ENCODE peak calls at places on chromosomes 16 and 17, in eight cellular contexts. One of them, this sample, is unnamed.

GRCh38 chr17:63222655-63223054 is 223.5 kb downstream of the CYB561 start:
- DNase-seq in DND-41: no peak
- DNase-seq in PC-3: no peak
- DNase-seq in transverse colon: no peak
- DNase-seq in CD14-positive monocyte: no peak
- DNase-seq in nephron progenitor cell: no peak
- DNase-seq in tibial artery: no peak
- DNase-seq in heart left ventricle: no peak
- DNase-seq in this sample: no peak

GRCh38 chr17:76243826-76244679 is 3.8 kb upstream of the RNF157 start:
- DNase-seq in heart left ventricle: no peak
- DNase-seq in tibial artery: peak
- DNase-seq in CD14-positive monocyte: no peak
- DNase-seq in PC-3: no peak
- DNase-seq in nephron progenitor cell: no peak
- DNase-seq in DND-41: peak
- DNase-seq in transverse colon: no peak
- DNase-seq in this sample: no peak

GRCh38 chr16:27424772-27425498 is 23.0 kb downstream of the IL21R start:
- DNase-seq in tibial artery: peak
- DNase-seq in transverse colon: no peak
- DNase-seq in heart left ventricle: peak
- DNase-seq in nephron progenitor cell: no peak
- DNase-seq in CD14-positive monocyte: peak
- DNase-seq in PC-3: no peak
- DNase-seq in DND-41: no peak
- DNase-seq in this sample: no peak

GRCh38 chr16:82878466-82878865 is 251.7 kb downstream of the CDH13 start:
- DNase-seq in heart left ventricle: no peak
- DNase-seq in PC-3: no peak
- DNase-seq in CD14-positive monocyte: no peak
- DNase-seq in DND-41: no peak
- DNase-seq in transverse colon: no peak
- DNase-seq in nephron progenitor cell: no peak
- DNase-seq in tibial artery: no peak
- DNase-seq in this sample: no peak

GRCh38 chr17:64777413-64778101 is 115.5 kb upstream of the SMURF2 start:
- DNase-seq in DND-41: no peak
- DNase-seq in nephron progenitor cell: no peak
- DNase-seq in CD14-positive monocyte: no peak
- DNase-seq in transverse colon: peak
- DNase-seq in PC-3: no peak
- DNase-seq in tibial artery: peak
- DNase-seq in heart left ventricle: peak
- DNase-seq in this sample: no peak

GRCh38 chr17:63984651-63985386 is 12.1 kb upstream of the SCN4A start:
- DNase-seq in PC-3: peak
- DNase-seq in nephron progenitor cell: no peak
- DNase-seq in CD14-positive monocyte: peak
- DNase-seq in transverse colon: peak
- DNase-seq in heart left ventricle: no peak
- DNase-seq in DND-41: peak
- DNase-seq in tibial artery: no peak
- DNase-seq in this sample: peak

GRCh38 chr17:80737106-80738019 is 192.7 kb downstream of the RPTOR start:
- DNase-seq in CD14-positive monocyte: peak
- DNase-seq in heart left ventricle: no peak
- DNase-seq in tibial artery: no peak
- DNase-seq in nephron progenitor cell: no peak
- DNase-seq in DND-41: no peak
- DNase-seq in PC-3: no peak
- DNase-seq in transverse colon: peak
- DNase-seq in this sample: no peak

GRCh38 chr16:79607587-79607986 is 7.0 kb upstream of the MAF start:
- DNase-seq in heart left ventricle: no peak
- DNase-seq in transverse colon: no peak
- DNase-seq in PC-3: peak
- DNase-seq in DND-41: no peak
- DNase-seq in tibial artery: no peak
- DNase-seq in CD14-positive monocyte: no peak
- DNase-seq in nephron progenitor cell: no peak
- DNase-seq in this sample: no peak

GRCh38 chr16:21599994-21600773 is 807 bp downstream of the METTL9 start:
- DNase-seq in CD14-positive monocyte: no peak
- DNase-seq in DND-41: peak
- DNase-seq in heart left ventricle: peak
- DNase-seq in PC-3: peak
- DNase-seq in transverse colon: no peak
- DNase-seq in nephron progenitor cell: no peak
- DNase-seq in tibial artery: no peak
- DNase-seq in this sample: peak

GRCh38 chr16:88971371-88972097 is 5.5 kb downstream of the CBFA2T3 start:
- DNase-seq in transverse colon: peak
- DNase-seq in DND-41: no peak
- DNase-seq in nephron progenitor cell: no peak
- DNase-seq in heart left ventricle: no peak
- DNase-seq in tibial artery: no peak
- DNase-seq in PC-3: no peak
- DNase-seq in CD14-positive monocyte: peak
- DNase-seq in this sample: peak

GRCh38 chr17:74520790-74521480 is 10.3 kb downstream of the CD300LB start:
- DNase-seq in DND-41: no peak
- DNase-seq in heart left ventricle: no peak
- DNase-seq in tibial artery: peak
- DNase-seq in CD14-positive monocyte: peak
- DNase-seq in PC-3: peak
- DNase-seq in transverse colon: no peak
- DNase-seq in nephron progenitor cell: no peak
- DNase-seq in this sample: no peak

DNA sequence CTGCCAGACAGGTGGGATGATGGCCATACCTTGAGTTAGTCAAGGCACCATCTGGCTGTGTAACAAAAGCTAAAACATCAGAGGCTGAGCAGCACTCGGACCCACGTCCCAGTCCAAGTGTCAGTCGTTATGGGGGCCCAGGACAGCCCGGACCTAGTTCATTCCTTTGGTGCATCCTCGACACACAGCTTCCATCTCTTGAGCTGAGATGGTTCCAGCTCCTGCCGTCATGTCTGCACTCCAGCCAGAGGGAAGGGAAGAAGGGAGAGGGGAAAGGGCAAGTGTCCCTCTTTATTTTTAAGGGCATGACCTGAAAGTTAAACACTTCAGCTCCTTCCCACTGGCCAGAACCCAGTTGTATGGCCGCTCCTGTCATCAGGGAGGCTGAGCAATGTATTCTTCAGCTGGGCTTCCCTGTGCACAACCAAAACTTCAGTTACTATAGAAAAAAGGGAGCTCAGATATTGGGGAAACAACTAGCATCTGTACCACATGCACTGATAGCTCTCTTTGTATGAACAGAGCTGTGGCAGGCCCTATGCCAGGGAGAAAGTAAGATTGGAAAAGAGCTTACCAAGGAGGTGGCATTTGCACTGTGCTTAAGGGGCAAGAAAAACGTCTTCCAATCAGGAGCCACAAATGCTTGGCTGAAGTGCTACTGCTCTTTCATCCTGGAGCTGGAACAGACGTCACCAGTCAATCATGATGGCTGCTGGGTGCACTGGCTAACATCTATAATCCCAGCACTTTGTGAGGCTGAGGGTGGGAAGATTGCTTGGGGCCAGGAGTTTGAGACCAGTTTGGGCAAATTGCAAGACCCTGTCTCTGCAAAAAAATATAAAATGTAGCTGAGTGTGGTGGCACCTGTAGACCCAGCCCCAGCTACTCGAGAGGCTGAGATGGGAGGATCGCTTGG is 218.3 kb downstream of the SEC14L1 start:
- DNase-seq in nephron progenitor cell: no peak
- DNase-seq in tibial artery: no peak
- DNase-seq in CD14-positive monocyte: no peak
- DNase-seq in heart left ventricle: peak
- DNase-seq in transverse colon: no peak
- DNase-seq in DND-41: no peak
- DNase-seq in PC-3: no peak
- DNase-seq in this sample: no peak
- TF ChIP-seq CTCF in nephron progenitor cell: no peak
- TF ChIP-seq CTCF in tibial artery: no peak
- TF ChIP-seq CTCF in CD14-positive monocyte: no peak
- TF ChIP-seq CTCF in heart left ventricle: no peak
- TF ChIP-seq CTCF in transverse colon: no peak
- TF ChIP-seq CTCF in DND-41: no peak
- TF ChIP-seq CTCF in PC-3: no peak
- TF ChIP-seq CTCF in this sample: no peak

GRCh38 chr17:39838057-39838456 is 26.1 kb downstream of the IKZF3 start:
- DNase-seq in CD14-positive monocyte: no peak
- DNase-seq in DND-41: no peak
- DNase-seq in PC-3: no peak
- DNase-seq in nephron progenitor cell: no peak
- DNase-seq in transverse colon: no peak
- DNase-seq in tibial artery: no peak
- DNase-seq in heart left ventricle: no peak
- DNase-seq in this sample: no peak

GRCh38 chr17:39834017-39834416 is 30.1 kb downstream of the IKZF3 start:
- DNase-seq in PC-3: no peak
- DNase-seq in DND-41: no peak
- DNase-seq in transverse colon: no peak
- DNase-seq in CD14-positive monocyte: no peak
- DNase-seq in tibial artery: no peak
- DNase-seq in nephron progenitor cell: no peak
- DNase-seq in heart left ventricle: no peak
- DNase-seq in this sample: peak

GRCh38 chr17:39838784-39839183 is 25.3 kb downstream of the IKZF3 start:
- DNase-seq in DND-41: no peak
- DNase-seq in transverse colon: no peak
- DNase-seq in PC-3: no peak
- DNase-seq in nephron progenitor cell: no peak
- DNase-seq in tibial artery: no peak
- DNase-seq in heart left ventricle: no peak
- DNase-seq in CD14-positive monocyte: no peak
- DNase-seq in this sample: peak

GRCh38 chr17:39836117-39836516 is 28.0 kb downstream of the IKZF3 start:
- DNase-seq in tibial artery: no peak
- DNase-seq in PC-3: no peak
- DNase-seq in CD14-positive monocyte: no peak
- DNase-seq in DND-41: no peak
- DNase-seq in transverse colon: no peak
- DNase-seq in heart left ventricle: no peak
- DNase-seq in nephron progenitor cell: no peak
- DNase-seq in this sample: peak

GRCh38 chr17:39835038-39835786 is 28.9 kb downstream of the IKZF3 start:
- DNase-seq in heart left ventricle: no peak
- DNase-seq in tibial artery: no peak
- DNase-seq in transverse colon: no peak
- DNase-seq in nephron progenitor cell: no peak
- DNase-seq in CD14-positive monocyte: no peak
- DNase-seq in DND-41: no peak
- DNase-seq in PC-3: no peak
- DNase-seq in this sample: peak
- TF ChIP-seq CTCF in heart left ventricle: no peak
- TF ChIP-seq CTCF in tibial artery: no peak
- TF ChIP-seq CTCF in transverse colon: no peak
- TF ChIP-seq CTCF in nephron progenitor cell: no peak
- TF ChIP-seq CTCF in CD14-positive monocyte: no peak
- TF ChIP-seq CTCF in DND-41: no peak
- TF ChIP-seq CTCF in PC-3: no peak
- TF ChIP-seq CTCF in this sample: no peak

GRCh38 chr17:66747561-66748275 is 87.2 kb upstream of the CACNG5 start:
- DNase-seq in tibial artery: peak
- DNase-seq in transverse colon: no peak
- DNase-seq in DND-41: no peak
- DNase-seq in nephron progenitor cell: no peak
- DNase-seq in heart left ventricle: no peak
- DNase-seq in CD14-positive monocyte: no peak
- DNase-seq in PC-3: peak
- DNase-seq in this sample: no peak
- TF ChIP-seq CTCF in tibial artery: no peak
- TF ChIP-seq CTCF in transverse colon: no peak
- TF ChIP-seq CTCF in DND-41: no peak
- TF ChIP-seq CTCF in nephron progenitor cell: no peak
- TF ChIP-seq CTCF in heart left ventricle: no peak
- TF ChIP-seq CTCF in CD14-positive monocyte: no peak
- TF ChIP-seq CTCF in PC-3: no peak
- TF ChIP-seq CTCF in this sample: no peak

GRCh38 chr17:60443713-60444112 is 21.4 kb downstream of the CHCT1 start:
- DNase-seq in nephron progenitor cell: no peak
- DNase-seq in PC-3: no peak
- DNase-seq in DND-41: no peak
- DNase-seq in heart left ventricle: no peak
- DNase-seq in CD14-positive monocyte: no peak
- DNase-seq in transverse colon: no peak
- DNase-seq in tibial artery: no peak
- DNase-seq in this sample: no peak

GRCh38 chr17:60447375-60447774 is 25.1 kb downstream of the CHCT1 start:
- DNase-seq in PC-3: no peak
- DNase-seq in heart left ventricle: no peak
- DNase-seq in nephron progenitor cell: no peak
- DNase-seq in CD14-positive monocyte: no peak
- DNase-seq in transverse colon: no peak
- DNase-seq in DND-41: no peak
- DNase-seq in tibial artery: no peak
- DNase-seq in this sample: no peak

GRCh38 chr17:60439501-60439900 is 17.2 kb downstream of the CHCT1 start:
- DNase-seq in heart left ventricle: no peak
- DNase-seq in nephron progenitor cell: no peak
- DNase-seq in DND-41: no peak
- DNase-seq in PC-3: no peak
- DNase-seq in tibial artery: no peak
- DNase-seq in CD14-positive monocyte: no peak
- DNase-seq in transverse colon: no peak
- DNase-seq in this sample: no peak

GRCh38 chr17:60445144-60445543 is 22.9 kb downstream of the CHCT1 start:
- DNase-seq in heart left ventricle: no peak
- DNase-seq in tibial artery: no peak
- DNase-seq in DND-41: no peak
- DNase-seq in nephron progenitor cell: no peak
- DNase-seq in CD14-positive monocyte: no peak
- DNase-seq in PC-3: no peak
- DNase-seq in transverse colon: no peak
- DNase-seq in this sample: no peak

DNA sequence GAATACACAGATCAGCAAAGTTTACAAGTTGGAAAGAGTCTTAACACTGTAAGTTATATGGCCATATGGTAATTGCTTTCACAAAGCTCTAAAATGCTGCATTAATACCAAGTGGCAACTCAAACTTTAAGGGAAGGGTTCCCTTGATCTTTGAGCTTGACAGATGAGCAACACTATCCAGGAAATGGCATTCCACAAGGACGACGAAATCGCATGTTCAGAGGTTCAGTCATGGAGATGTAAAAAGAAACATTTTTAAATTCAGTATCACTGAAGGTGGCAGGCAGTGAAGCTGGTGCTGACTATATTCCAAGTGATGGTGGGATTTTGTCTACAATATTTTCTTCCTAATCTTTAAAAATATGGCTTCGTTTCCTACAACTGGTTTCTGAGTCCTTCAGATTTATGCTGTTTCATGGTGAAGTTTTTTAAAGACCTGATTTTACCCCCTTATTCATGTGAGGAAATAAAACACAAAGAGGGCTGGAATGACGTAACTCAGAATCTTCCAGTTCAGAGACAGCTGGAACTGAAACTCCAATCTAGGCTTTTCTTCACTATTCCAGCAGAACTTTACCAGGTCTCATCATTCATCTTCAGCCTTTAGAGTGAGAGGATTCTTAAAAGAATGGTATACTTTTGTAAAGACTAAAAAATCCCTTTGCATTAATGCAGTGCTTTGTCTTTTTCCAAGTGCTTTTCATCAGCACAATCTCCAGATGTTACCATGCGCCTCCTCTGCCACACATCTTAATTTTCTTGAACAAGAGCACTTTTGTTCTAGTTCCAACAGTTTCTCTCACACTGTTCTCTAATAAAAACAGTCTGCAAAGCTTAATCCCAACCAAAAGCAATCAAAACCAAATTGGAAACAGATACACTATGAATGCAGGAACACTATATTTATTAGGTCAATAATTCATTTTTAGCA is 20.2 kb downstream of the CHCT1 start:
- DNase-seq in heart left ventricle: no peak
- DNase-seq in DND-41: no peak
- DNase-seq in nephron progenitor cell: no peak
- DNase-seq in CD14-positive monocyte: no peak
- DNase-seq in tibial artery: no peak
- DNase-seq in transverse colon: no peak
- DNase-seq in PC-3: peak
- DNase-seq in this sample: no peak
- TF ChIP-seq CTCF in heart left ventricle: no peak
- TF ChIP-seq CTCF in DND-41: no peak
- TF ChIP-seq CTCF in nephron progenitor cell: no peak
- TF ChIP-seq CTCF in CD14-positive monocyte: no peak
- TF ChIP-seq CTCF in tibial artery: no peak
- TF ChIP-seq CTCF in transverse colon: no peak
- TF ChIP-seq CTCF in PC-3: no peak
- TF ChIP-seq CTCF in this sample: no peak